ENCODE peak calls at places on chromosomes 13 and 19, in six cellular contexts. M, Y, E, R, O and A are unnamed samples.

GRCh38 chr13:83184819-83185218 is 697.5 kb downstream of the SLITRK1 start:
- DNase-seq in M (no peak), Y (no peak), E (no peak), R (no peak), O (no peak), A (no peak)

GRCh38 chr19:10011974-10012373 is 1.3 kb upstream of the RDH8 start:
- DNase-seq in M (no peak), Y (no peak), E (no peak), R (no peak), O (no peak), A (no peak)

GRCh38 chr13:40787062-40787461 is 2.3 kb upstream of the SLC25A15 start:
- DNase-seq in M (no peak), Y (no peak), E (no peak), R (no peak), O (no peak), A (no peak)

GRCh38 chr13:86087241-86087640 is 288.0 kb upstream of the SLITRK6 start:
- DNase-seq in M (no peak), Y (no peak), E (no peak), R (no peak), O (no peak), A (no peak)

GRCh38 chr13:42495751-42496150 is 78.2 kb upstream of the TNFSF11 start:
- DNase-seq in M (no peak), Y (no peak), E (no peak), R (no peak), O (no peak), A (no peak)

GRCh38 chr19:31149306-31149975 is 199.8 kb downstream of the TSHZ3 start:
- DNase-seq in M (no peak), Y (no peak), E (no peak), R (no peak), O (no peak), A (no peak)

GRCh38 chr13:23321534-23322241 is 111.8 kb downstream of the SACS start:
- DNase-seq in M (no peak), Y (peak; percentile 76), E (no peak), R (no peak), O (no peak), A (no peak)

GRCh38 chr19:18091217-18091608 is 4.5 kb upstream of the IL12RB1 start:
- DNase-seq in M (peak; percentile 61), Y (peak; percentile 78), E (peak; percentile 96), R (no peak), O (no peak), A (peak; percentile 48)

GRCh38 chr13:34372581-34372980 is 554.6 kb downstream of the RFC3 start:
- DNase-seq in M (no peak), Y (no peak), E (no peak), R (peak; percentile 87), O (no peak), A (no peak)

GRCh38 chr19:37361994-37362393 is 8.9 kb upstream of the ZNF527 start:
- DNase-seq in M (no peak), Y (no peak), E (no peak), R (no peak), O (no peak), A (no peak)

GRCh38 chr19:45139286-45140143 is 21.3 kb downstream of the NKPD1 start:
- DNase-seq in M (no peak), Y (no peak), E (no peak), R (no peak), O (no peak), A (no peak)

GRCh38 chr19:43776285-43776684 is 4.5 kb downstream of the KCNN4 start:
- DNase-seq in M (no peak), Y (no peak), E (no peak), R (no peak), O (no peak), A (no peak)

GRCh38 chr13:114319441-114319871 is 5.2 kb downstream of the CHAMP1 start:
- DNase-seq in M (no peak), Y (no peak), E (no peak), R (no peak), O (no peak), A (no peak)

GRCh38 chr19:31284621-31285020 is 64.6 kb downstream of the TSHZ3 start:
- DNase-seq in M (no peak), Y (no peak), E (no peak), R (no peak), O (no peak), A (no peak)

GRCh38 chr19:6030214-6030507 is 52.2 kb upstream of the RANBP3 start:
- DNase-seq in M (no peak), Y (no peak), E (no peak), R (no peak), O (no peak), A (no peak)

GRCh38 chr19:7515091-7515470 is 822 bp upstream of the ZNF358 start:
- DNase-seq in M (peak; percentile 43), Y (peak; percentile 92), E (no peak), R (no peak), O (no peak), A (no peak)

GRCh38 chr19:47609885-47610545 is 1.1 kb downstream of the BICRA start:
- DNase-seq in M (peak; percentile 59), Y (peak; percentile 80), E (peak; percentile 90), R (no peak), O (no peak), A (no peak)

GRCh38 chr19:54660306-54660705 is 2.5 kb upstream of the LILRB4 start:
- DNase-seq in M (no peak), Y (no peak), E (no peak), R (no peak), O (no peak), A (no peak)

GRCh38 chr13:110409581-110409992 is 102.5 kb downstream of the COL4A2 start:
- DNase-seq in M (no peak), Y (no peak), E (no peak), R (no peak), O (no peak), A (no peak)

GRCh38 chr19:44356383-44357111 is at the start of gene ZNF112:
- DNase-seq in M (peak; percentile 90), Y (peak; percentile 93), E (peak; percentile 85), R (peak; percentile 94), O (peak; percentile 79), A (peak; percentile 81)

GRCh38 chr19:35790981-35791813 is 15.8 kb downstream of the ARHGAP33 start:
- DNase-seq in M (no peak), Y (peak; percentile 61), E (no peak), R (no peak), O (no peak), A (no peak)

GRCh38 chr19:15195987-15196682 is 4.7 kb downstream of the NOTCH3 start:
- DNase-seq in M (peak; percentile 92), Y (no peak), E (no peak), R (no peak), O (no peak), A (peak; percentile 80)

GRCh38 chr19:9858766-9859165 is 23.6 kb downstream of the PIN1 start:
- DNase-seq in M (no peak), Y (no peak), E (no peak), R (no peak), O (no peak), A (no peak)

GRCh38 chr19:58466760-58467589 is at the start of gene ZNF324:
- DNase-seq in M (peak; percentile 99), Y (peak; percentile 99), E (peak; percentile 99), R (peak; percentile 99), O (peak; percentile 84), A (peak; percentile 98)
- TF ChIP-seq POLR2AphosphoS5 in M (peak; percentile 68), Y (peak; percentile 66), E (peak; percentile 92), R (peak; percentile 95), O (no peak), A (peak; percentile 46)

GRCh38 chr13:84649853-84650252 is 767.6 kb upstream of the SLITRK1 start:
- DNase-seq in M (no peak), Y (no peak), E (no peak), R (no peak), O (no peak), A (no peak)

GRCh38 chr13:84653915-84654534 is 771.8 kb upstream of the SLITRK1 start:
- DNase-seq in M (no peak), Y (no peak), E (no peak), R (no peak), O (no peak), A (no peak)

GRCh38 chr13:84651288-84651687 is 769.0 kb upstream of the SLITRK1 start:
- DNase-seq in M (no peak), Y (no peak), E (no peak), R (no peak), O (no peak), A (no peak)

GRCh38 chr13:84645196-84646071 is 763.2 kb upstream of the SLITRK1 start:
- DNase-seq in M (no peak), Y (no peak), E (no peak), R (no peak), O (no peak), A (no peak)

GRCh38 chr13:84648069-84648640 is 765.9 kb upstream of the SLITRK1 start:
- DNase-seq in M (no peak), Y (no peak), E (no peak), R (no peak), O (no peak), A (no peak)
- TF ChIP-seq CTCF in M (no peak), Y (no peak), E (no peak), R (no peak), O (no peak), A (no peak)

GRCh38 chr19:3548594-3548993 is 8.8 kb downstream of the MFSD12 start:
- DNase-seq in M (no peak), Y (no peak), E (peak; percentile 86), R (no peak), O (no peak), A (no peak)
- TF ChIP-seq POLR2A in M (no peak), Y (no peak), E (no peak), R (no peak), O (no peak), A (no peak)

DNA sequence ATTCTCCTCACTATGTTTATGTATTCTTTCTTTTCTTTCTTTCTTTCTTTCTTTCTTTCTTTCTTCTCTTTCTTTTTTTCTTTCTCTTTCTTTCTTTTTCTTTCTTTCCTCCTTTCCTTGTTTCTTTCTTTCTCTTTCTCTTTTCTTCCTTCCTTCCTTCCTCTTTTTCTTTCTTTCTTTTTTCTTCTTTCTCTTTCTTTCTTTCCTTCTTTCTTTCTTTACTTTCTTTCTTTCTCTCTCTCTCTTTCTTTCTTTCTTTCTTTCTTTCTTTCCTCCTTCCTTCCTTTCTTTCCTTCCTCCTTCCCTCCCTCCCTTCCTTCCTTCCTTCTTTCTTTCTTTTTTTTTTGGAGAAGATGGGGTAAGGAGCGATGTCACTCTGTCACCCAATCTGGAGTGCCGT is 1405.5 kb downstream of the SLITRK5 start:
- DNase-seq in M (no peak), Y (no peak), E (no peak), R (no peak), O (no peak), A (no peak)
- TF ChIP-seq POLR2AphosphoS5 in M (no peak), Y (no peak), E (no peak), R (no peak), O (no peak), A (no peak)

GRCh38 chr19:16970821-16971220 is 55.8 kb downstream of the CPAMD8 start:
- DNase-seq in M (no peak), Y (no peak), E (peak; percentile 34), R (no peak), O (no peak), A (no peak)

DNA sequence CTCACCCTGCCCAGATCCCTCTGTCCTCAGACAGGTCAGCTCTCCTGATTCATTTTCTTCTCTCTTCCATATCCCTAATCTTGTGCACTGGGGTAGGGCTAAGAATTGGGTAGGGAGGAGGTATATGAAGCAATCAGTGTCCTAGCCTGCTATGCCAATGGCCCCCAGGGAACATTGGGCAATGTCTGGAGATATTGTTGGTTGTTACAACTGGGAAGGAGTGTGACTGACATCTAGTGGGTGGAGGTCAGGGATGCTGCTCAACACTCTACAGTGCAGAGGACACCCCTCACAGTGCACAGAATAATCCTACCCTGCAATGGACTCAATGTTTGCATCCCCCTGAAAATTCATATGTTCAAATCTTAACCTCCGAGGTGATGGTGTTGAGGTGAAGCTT is 57.5 kb downstream of the CPAMD8 start:
- DNase-seq in M (no peak), Y (no peak), E (no peak), R (no peak), O (no peak), A (peak; percentile 9)
- TF ChIP-seq CTCF in M (no peak), Y (no peak), E (no peak), R (no peak), O (peak; percentile 47), A (no peak)